ENCODE peak calls at places on chromosomes 7 and 10, in eight cellular contexts. V is CD8-positive, alpha-beta T cell; K is GM13977; H is WTC11; W is PC-3; G is heart right ventricle; F is mesothelial cell of epicardium; C is H9. M is an unnamed sample.

GRCh38 chr7:138565071-138565450 is 105.0 kb downstream of the TRIM24 start:
- DNase-seq in F (no peak), H (no peak), W (no peak), C (no peak), G (no peak), V (no peak), K (no peak), M (no peak)

GRCh38 chr7:101507791-101508252 is 121.3 kb downstream of the MYL10 start:
- DNase-seq in H (peak; percentile 74), G (no peak), V (no peak), C (peak; percentile 80), W (peak; percentile 64), F (peak; percentile 48), K (peak; percentile 57), M (no peak)

GRCh38 chr10:130378556-130379400 is 242.6 kb downstream of the GLRX3 start:
- DNase-seq in H (no peak), V (no peak), K (no peak), G (no peak), C (peak; percentile 62), F (no peak), W (no peak), M (no peak)

GRCh38 chr7:143379607-143380263 is 1.4 kb upstream of the ZYX start:
- DNase-seq in H (no peak), W (no peak), K (no peak), G (no peak), C (peak; percentile 34), F (no peak), V (no peak), M (no peak)

GRCh38 chr7:112898432-112899290 is 108.5 kb upstream of the TMEM168 start:
- DNase-seq in C (peak; percentile 55), W (peak; percentile 78), F (no peak), V (no peak), K (peak; percentile 39), H (peak; percentile 70), G (no peak), M (peak; percentile 16)

GRCh38 chr10:88979153-88979562 is 11.4 kb upstream of the FAS start:
- DNase-seq in W (no peak), K (no peak), V (no peak), G (peak; percentile 36), F (no peak), C (no peak), H (no peak), M (peak; percentile 82)

GRCh38 chr7:98078197-98078870 is 28.3 kb upstream of the LMTK2 start:
- DNase-seq in G (no peak), K (no peak), C (no peak), W (no peak), V (no peak), F (no peak), H (no peak), M (no peak)

GRCh38 chr10:86655596-86655995 is 1.2 kb downstream of the OPN4 start:
- DNase-seq in W (no peak), G (no peak), C (no peak), V (no peak), H (peak; percentile 7), K (no peak), F (no peak), M (no peak)

GRCh38 chr10:119940487-119940886 is 48.0 kb downstream of the SEC23IP start:
- DNase-seq in H (no peak), F (no peak), K (no peak), C (no peak), G (no peak), V (no peak), W (no peak), M (peak; percentile 3)

GRCh38 chr10:88286030-88286429 is 297.1 kb downstream of the RNLS start:
- DNase-seq in C (no peak), K (no peak), V (no peak), H (no peak), G (no peak), W (no peak), F (no peak), M (no peak)

GRCh38 chr7:3955751-3956696 is 655.0 kb downstream of the SDK1 start:
- DNase-seq in H (no peak), V (no peak), F (no peak), K (no peak), W (peak; percentile 58), G (no peak), C (no peak), M (no peak)

GRCh38 chr7:55255501-55256445 is 109.4 kb upstream of the LANCL2 start:
- DNase-seq in K (peak; percentile 85), C (peak; percentile 78), W (peak; percentile 85), H (peak; percentile 81), G (peak; percentile 85), F (peak; percentile 61), V (peak; percentile 57), M (no peak)

GRCh38 chr7:95687759-95688343 is 84.5 kb upstream of the DYNC1I1 start:
- DNase-seq in W (peak; percentile 56), G (no peak), C (no peak), V (no peak), F (no peak), K (no peak), H (no peak), M (no peak)

GRCh38 chr10:31757831-31758230 is 170.8 kb downstream of the ARHGAP12 start:
- DNase-seq in H (no peak), G (no peak), V (no peak), C (no peak), F (no peak), W (no peak), K (no peak), M (no peak)

GRCh38 chr10:13956826-13957225 is 370.1 kb downstream of the PRPF18 start:
- DNase-seq in K (no peak), G (peak; percentile 35), H (no peak), W (no peak), V (no peak), F (no peak), C (no peak), M (peak; percentile 65)
- TF ChIP-seq CTCF in K (no peak), G (no peak), H (no peak), W (no peak), V (no peak), F (no peak), C (no peak), M (peak; percentile 64)

GRCh38 chr10:123502983-123503382 is 163.2 kb upstream of the GPR26 start:
- DNase-seq in V (no peak), W (no peak), G (no peak), F (no peak), K (peak; percentile 44), H (no peak), C (no peak), M (no peak)
- TF ChIP-seq CTCF in V (no peak), W (peak; percentile 10), G (no peak), F (no peak), K (peak; percentile 48), H (no peak), C (peak; percentile 44), M (no peak)

GRCh38 chr7:151736403-151736909 is 140.5 kb downstream of the PRKAG2 start:
- DNase-seq in H (no peak), V (no peak), F (no peak), K (no peak), C (no peak), G (peak; percentile 58), W (peak; percentile 81), M (peak; percentile 86)
- TF ChIP-seq CTCF in H (no peak), V (no peak), F (no peak), K (no peak), C (no peak), G (no peak), W (no peak), M (peak; percentile 24)

DNA sequence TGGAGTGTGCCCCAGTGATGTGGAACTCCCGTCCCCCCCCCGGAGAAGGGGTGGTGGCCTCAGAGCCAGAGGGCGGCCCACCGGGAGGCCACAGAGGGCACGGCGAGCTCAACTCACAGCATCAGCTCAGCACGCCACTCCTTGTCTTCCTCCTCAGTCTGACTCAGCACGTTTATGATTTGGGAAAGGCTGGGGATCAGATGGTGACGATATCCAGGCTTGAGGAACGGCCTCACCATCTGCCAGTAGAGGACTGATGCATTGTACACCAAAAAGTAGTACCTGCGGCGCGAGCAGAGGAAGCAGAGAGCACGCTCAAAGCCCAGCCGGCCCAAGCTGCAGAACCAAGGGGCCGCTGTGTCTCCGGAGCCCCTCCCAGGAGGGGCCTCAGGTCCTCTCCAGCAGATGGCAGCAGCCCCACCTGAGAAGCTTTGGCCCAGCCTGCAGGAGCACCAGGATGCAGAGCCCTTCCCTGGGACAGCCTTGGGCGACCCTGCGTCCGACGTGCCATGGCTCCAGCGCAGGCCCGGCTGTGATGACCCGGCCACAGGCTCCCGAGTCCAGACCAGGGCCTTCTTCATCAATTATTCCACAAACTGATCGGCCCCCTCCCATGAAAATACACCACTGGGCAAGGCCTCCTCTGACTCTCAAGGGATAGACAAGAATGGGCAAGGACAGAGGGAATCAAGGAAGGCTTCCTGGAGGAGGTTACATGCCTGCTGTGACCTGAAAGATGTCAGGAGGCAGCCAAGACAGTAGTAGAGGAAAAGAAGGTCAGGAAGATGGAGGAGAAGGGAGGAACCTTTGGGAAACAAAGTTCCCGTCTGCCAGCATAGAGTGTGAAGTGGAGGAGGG is 3.7 kb downstream of the CFAP46 start:
- DNase-seq in G (no peak), C (peak; percentile 87), F (no peak), W (peak; percentile 41), V (no peak), K (no peak), H (peak; percentile 78), M (no peak)
- TF ChIP-seq CTCF in G (no peak), C (peak; percentile 80), F (no peak), W (peak; percentile 69), V (no peak), K (peak; percentile 32), H (no peak), M (peak; percentile 37)

DNA sequence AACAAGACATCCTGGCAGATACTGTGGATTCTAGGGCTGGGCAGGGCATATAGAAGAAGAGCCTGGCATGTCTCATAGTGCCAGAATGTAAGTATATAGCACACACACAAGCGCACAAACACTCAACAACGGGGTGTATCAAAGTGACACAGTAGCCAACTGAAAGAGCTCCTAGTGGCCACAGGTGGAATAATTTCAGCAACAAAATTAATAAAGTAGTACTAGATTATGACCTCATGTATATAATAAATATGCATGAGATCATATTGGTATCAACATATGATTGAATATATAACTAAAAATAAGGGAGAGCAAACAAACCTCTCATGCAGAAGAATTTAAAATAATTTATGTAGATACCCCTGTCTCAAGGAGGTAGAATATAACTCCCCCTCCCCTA is 72.4 kb upstream of the CXCL12 start:
- DNase-seq in C (no peak), W (no peak), F (no peak), G (no peak), H (no peak), K (no peak), V (no peak), M (no peak)
- TF ChIP-seq CTCF in C (peak; percentile 44), W (peak; percentile 45), F (peak; percentile 47), G (no peak), H (peak; percentile 15), K (no peak), V (no peak), M (peak; percentile 13)